ENCODE peak calls at places on chromosomes 7 and 10, in nine cellular contexts. M is fibroblast of lung, A is right lobe of liver, Z is PC-3, D is left ventricle myocardium inferior, V is SJSA1, C is upper lobe of right lung, E is astrocyte, G is endothelial cell of umbilical vein. T is an unnamed sample. For H3K4me1, the result is how much of the 10 kb centered on the place peaks cover.

GRCh38 chr7:35647171-35647574 is 47.8 kb downstream of the HERPUD2 start:
- DNase-seq in A (peak), E (no peak), M (no peak), V (no peak), D (no peak), G (peak), Z (no peak), C (no peak), T (no peak)

GRCh38 chr7:98376719-98377118 is 24.2 kb downstream of the BAIAP2L1 start:
- DNase-seq in C (no peak), Z (no peak), D (no peak), E (no peak), G (no peak), V (no peak), A (no peak), M (no peak), T (no peak)

GRCh38 chr10:128092454-128092853 is 33.8 kb downstream of the MKI67 start:
- DNase-seq in V (no peak), C (no peak), E (peak), M (peak), Z (no peak), A (no peak), D (no peak), G (no peak), T (no peak)

GRCh38 chr10:30000802-30001571 is 58.4 kb downstream of the JCAD start:
- DNase-seq in A (peak), M (peak), V (peak), Z (peak), G (peak), D (no peak), C (no peak), E (peak), T (peak)

GRCh38 chr10:101851411-101852116 is 8.0 kb upstream of the KCNIP2 start:
- DNase-seq in Z (no peak), E (peak), V (no peak), G (no peak), M (peak), D (no peak), A (no peak), C (no peak), T (no peak)

GRCh38 chr10:98528166-98528784 is 81.5 kb upstream of the HPS1 start:
- DNase-seq in C (no peak), V (no peak), G (peak), A (no peak), D (no peak), M (no peak), E (no peak), Z (peak), T (no peak)

GRCh38 chr10:92697663-92698511 is 8.1 kb downstream of the HHEX start:
- DNase-seq in V (no peak), G (peak), A (no peak), C (no peak), M (no peak), Z (no peak), E (no peak), D (no peak), T (no peak)

GRCh38 chr7:99451936-99452335 is 13.2 kb downstream of the CPSF4 start:
- DNase-seq in C (no peak), E (no peak), Z (no peak), M (no peak), D (peak), V (no peak), G (no peak), A (no peak), T (no peak)

GRCh38 chr10:122112625-122113160 is 123.7 kb downstream of the TACC2 start:
- DNase-seq in Z (peak), V (peak), G (peak), D (peak), M (peak), E (peak), A (peak), C (peak), T (peak)

GRCh38 chr7:145092766-145093165 is 256.9 kb upstream of the TPK1 start:
- DNase-seq in M (no peak), D (no peak), G (no peak), C (no peak), E (no peak), V (no peak), A (no peak), Z (no peak), T (no peak)

GRCh38 chr10:4059471-4060138 is 274.6 kb upstream of the KLF6 start:
- DNase-seq in V (no peak), A (no peak), G (no peak), M (no peak), D (no peak), E (no peak), C (no peak), Z (no peak), T (no peak)

GRCh38 chr10:9285698-9286097 is 1231.2 kb downstream of the GATA3 start:
- DNase-seq in E (no peak), Z (no peak), D (no peak), M (no peak), V (no peak), G (no peak), C (no peak), A (no peak), T (no peak)

GRCh38 chr10:31770307-31770902 is 158.2 kb downstream of the ARHGAP12 start:
- DNase-seq in E (no peak), V (peak), D (no peak), Z (peak), M (no peak), C (peak), G (peak), A (peak), T (peak)

GRCh38 chr10:102658802-102659201 is 14.5 kb downstream of the TRIM8 start:
- DNase-seq in D (no peak), A (no peak), E (no peak), Z (no peak), M (no peak), V (no peak), G (no peak), C (no peak), T (peak)

GRCh38 chr7:151725844-151726770 is 150.8 kb downstream of the PRKAG2 start:
- DNase-seq in G (no peak), V (no peak), Z (no peak), D (no peak), C (no peak), A (no peak), M (peak), E (no peak), T (no peak)

GRCh38 chr7:151728746-151729145 is 148.2 kb downstream of the PRKAG2 start:
- DNase-seq in G (no peak), E (no peak), V (no peak), D (no peak), A (no peak), M (no peak), C (no peak), Z (no peak), T (peak)

GRCh38 chr7:151727579-151728285 is 149.2 kb downstream of the PRKAG2 start:
- DNase-seq in A (peak), V (peak), D (peak), M (peak), E (peak), G (peak), Z (peak), C (no peak), T (peak)

GRCh38 chr7:151728286-151728660 is 148.6 kb downstream of the PRKAG2 start:
- DNase-seq in Z (no peak), M (no peak), E (no peak), C (no peak), G (no peak), D (no peak), A (no peak), V (no peak), T (no peak)

DNA sequence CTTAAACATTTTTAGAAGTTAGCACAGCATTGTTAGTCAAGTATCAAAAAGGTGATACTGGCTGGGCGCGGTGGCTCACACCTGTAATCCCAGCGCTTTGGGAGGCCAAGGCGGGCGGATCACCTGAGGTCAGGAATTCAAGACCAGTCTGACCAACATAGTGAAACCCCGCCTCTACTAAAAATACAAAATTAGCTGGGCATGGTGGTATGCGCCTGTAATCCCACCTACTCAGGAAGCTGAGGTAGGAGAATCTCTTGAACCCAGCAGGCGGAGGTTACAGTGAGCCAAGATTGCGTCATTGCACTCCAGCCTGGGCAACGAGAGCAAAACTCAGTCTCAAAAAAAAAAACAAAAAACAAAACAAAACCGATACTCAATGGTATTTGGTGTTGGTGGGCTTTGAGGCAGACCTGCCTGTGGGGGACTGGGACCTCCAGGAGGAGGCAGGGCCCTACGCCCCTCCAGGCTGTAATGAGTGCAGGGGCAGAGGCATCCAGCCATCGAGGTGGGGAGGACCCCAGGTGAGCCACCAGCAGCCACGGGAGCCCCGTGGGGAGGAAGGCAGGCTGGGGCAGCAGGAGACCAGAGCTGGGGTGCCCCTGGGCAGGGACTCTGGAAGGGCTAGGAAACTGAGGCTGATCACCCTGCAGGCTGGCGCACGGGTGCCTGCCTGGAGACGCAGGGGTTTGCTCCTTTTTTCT is 149.9 kb downstream of the PRKAG2 start:
- DNase-seq in D (no peak), A (peak), C (no peak), M (no peak), Z (no peak), G (no peak), V (no peak), E (no peak), T (no peak)
- H3K4me3 ChIP-seq in D (no peak), A (no peak), C (no peak), M (no peak), Z (no peak), G (no peak), V (no peak), E (no peak), T (no peak)

DNA sequence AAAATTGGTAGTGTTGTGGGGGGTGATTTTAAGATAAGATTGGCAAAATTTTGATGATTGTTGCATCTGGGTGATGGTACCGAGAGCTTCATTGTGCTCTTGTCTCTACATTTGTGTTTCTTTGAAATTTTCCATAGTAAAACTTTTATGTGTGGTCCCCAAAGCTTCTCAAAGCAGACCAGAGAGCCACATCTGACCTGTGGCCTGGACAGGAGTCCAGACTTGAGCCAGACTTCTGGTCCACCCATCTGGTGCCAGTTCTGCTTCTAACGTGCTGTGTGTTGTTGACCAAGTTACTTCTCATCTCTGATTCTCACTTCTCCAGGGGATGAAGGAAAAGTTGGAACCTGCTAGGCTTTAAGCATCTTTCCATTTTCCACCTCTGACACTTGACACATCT is 120.1 kb downstream of the C10orf105 start:
- DNase-seq in A (no peak), C (no peak), D (no peak), M (no peak), Z (no peak), V (no peak), G (no peak), E (no peak), T (no peak)
- H3K4me1 ChIP-seq in A (under half), C (under half), D (under half), M (under half), Z (under half), V (under half), G (under half), E (under half), T (under half)

GRCh38 chr10:111078505-111079185 is 1.8 kb downstream of the ADRA2A start:
- DNase-seq in C (no peak), E (no peak), D (no peak), V (no peak), Z (no peak), A (no peak), M (no peak), G (no peak), T (no peak)
- H3K4me3 ChIP-seq in C (peak), E (no peak), D (peak), V (no peak), Z (no peak), A (no peak), M (no peak), G (no peak), T (no peak)

GRCh38 chr7:149819961-149820340 is 18.2 kb upstream of the ZNF862 start:
- DNase-seq in G (no peak), A (no peak), C (peak), Z (no peak), M (no peak), V (no peak), E (no peak), D (peak), T (peak)
- H3K4me1 ChIP-seq in G (under half), A (under half), C (under half), Z (under half), M (under half), V (under half), E (under half), D (under half), T (under half)

DNA sequence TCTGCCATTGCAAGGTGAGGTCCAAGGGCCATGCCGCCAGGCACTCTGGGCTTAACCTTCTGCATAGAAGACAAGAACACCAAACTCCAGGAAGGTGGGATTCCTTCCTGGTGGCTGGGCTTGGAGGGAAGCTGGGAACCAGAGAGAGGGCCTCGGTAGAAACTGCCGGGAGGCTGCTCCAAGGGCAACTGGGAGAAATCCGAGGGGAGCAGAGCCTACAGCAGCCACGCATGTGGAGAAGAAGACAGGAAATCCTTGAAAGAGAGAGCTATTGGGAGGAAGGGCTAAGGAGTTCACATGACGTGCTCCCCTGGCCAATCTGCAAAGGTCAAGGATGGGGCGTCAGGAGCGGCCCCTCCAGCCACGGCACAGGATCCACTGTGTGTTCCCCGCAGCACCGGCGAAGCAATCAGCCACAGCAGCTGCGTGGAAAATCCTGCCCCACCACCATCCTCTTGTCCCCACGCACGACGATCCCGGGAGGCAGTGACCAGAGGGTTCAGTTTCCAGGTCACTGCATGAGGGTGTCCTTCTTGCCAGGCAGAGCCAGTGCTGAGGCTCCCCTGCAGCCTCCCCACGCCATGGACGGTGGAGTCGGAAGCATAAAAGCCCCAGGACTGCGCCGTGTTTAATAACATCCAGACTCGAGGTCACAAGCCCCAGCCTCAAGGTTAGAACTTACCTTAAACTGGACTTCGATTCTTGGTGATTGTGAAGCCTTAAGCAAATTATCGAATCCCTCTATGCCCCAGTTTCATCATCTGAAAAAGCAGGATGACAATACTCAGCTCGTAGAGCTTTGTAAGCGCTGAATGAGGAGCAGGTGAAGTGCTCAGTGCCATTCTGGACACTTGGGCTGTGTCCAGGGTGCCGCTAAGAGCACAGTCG is 8.6 kb upstream of the PPP2R2D start:
- DNase-seq in Z (no peak), E (no peak), A (no peak), M (no peak), G (no peak), C (no peak), D (no peak), V (no peak), T (no peak)
- H3K4me3 ChIP-seq in Z (no peak), E (no peak), A (no peak), M (no peak), G (no peak), C (no peak), D (no peak), V (no peak), T (no peak)

DNA sequence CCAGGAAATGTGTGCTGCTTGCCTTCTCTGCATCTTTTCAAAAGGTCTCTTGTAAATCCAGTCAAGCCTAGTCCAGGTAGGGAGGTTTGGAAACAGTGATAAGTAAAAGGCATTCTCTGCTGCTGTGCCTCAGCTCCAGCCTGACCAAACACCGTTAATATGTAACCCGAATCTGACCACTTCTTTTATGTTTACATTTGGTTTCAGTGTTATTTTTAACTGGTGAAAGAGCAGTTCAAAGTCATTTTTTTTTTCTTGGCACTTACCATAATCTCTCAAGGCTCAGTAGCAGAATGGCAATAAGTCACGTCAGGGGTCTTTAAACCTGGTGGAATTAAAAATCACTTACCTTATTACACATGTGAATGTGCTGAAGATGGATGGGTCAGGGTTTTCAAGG is 216.8 kb downstream of the PTEN start:
- DNase-seq in A (no peak), M (peak), V (peak), G (peak), E (peak), D (no peak), C (no peak), Z (no peak), T (no peak)
- H3K4me1 ChIP-seq in A (under half), M (under half), V (under half), G (under half), E (under half), D (under half), C (under half), Z (under half), T (under half)

DNA sequence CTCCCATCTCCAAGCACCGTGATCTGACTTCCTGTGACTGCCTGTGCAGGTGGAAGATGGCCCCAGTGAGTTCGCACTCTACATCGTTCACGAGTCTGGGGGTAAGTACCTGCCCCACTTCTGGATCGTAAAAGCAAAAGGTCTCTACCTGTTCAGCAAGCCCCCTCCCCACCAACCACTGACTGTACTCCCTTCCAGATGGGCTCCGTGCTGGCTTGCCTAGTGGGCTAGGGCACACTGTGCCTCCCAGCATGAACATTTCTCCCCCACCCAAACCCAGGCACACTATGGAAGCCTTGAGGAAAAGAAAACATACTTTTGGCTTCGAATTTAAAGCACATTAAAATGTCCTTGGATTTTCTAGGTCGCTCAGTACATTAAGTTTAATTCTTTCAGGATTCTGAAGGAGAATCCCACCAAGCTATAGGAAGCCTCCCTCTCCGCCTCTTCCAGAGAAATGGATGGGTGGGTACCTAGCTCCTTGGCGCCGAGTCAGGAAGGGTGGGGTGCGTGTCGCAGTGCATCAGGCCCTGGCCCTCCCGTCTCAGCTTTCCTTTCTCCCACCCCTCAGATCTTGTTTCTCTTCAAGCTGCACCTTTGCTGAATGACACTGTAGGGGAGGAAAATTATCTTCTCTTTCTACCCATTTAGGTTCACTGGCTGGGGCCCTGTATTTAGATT is 11.0 kb upstream of the ZNF22 start:
- DNase-seq in E (no peak), A (no peak), C (no peak), G (no peak), Z (no peak), D (no peak), M (no peak), V (no peak), T (no peak)
- H3K4me3 ChIP-seq in E (no peak), A (no peak), C (no peak), G (no peak), Z (no peak), D (peak), M (no peak), V (no peak), T (no peak)

T was measured in aorta.